ENCODE peak calls at places on chromosomes 4 and X, in five cellular contexts. One of them, this sample, is unnamed.

GRCh38 chrX:20594985-20595384 is 328.3 kb upstream of the RPS6KA3 start:
- DNase-seq in neural progenitor cell: peak; percentile 38
- DNase-seq in K562: no peak
- DNase-seq in GM23338: peak; percentile 59
- DNase-seq in SK-N-SH: no peak
- DNase-seq in this sample: peak; percentile 35

GRCh38 chr4:85747871-85748491 is 273.0 kb downstream of the ARHGAP24 start:
- DNase-seq in neural progenitor cell: peak; percentile 81
- DNase-seq in K562: peak; percentile 40
- DNase-seq in GM23338: peak; percentile 87
- DNase-seq in SK-N-SH: peak; percentile 44
- DNase-seq in this sample: peak; percentile 80

GRCh38 chr4:112759313-112759712 is 122.4 kb downstream of the LARP7 start:
- DNase-seq in neural progenitor cell: peak; percentile 72
- DNase-seq in K562: no peak
- DNase-seq in GM23338: peak; percentile 90
- DNase-seq in SK-N-SH: no peak
- DNase-seq in this sample: no peak

GRCh38 chr4:2252530-2252924 is 9.4 kb downstream of the MXD4 start:
- DNase-seq in neural progenitor cell: no peak
- DNase-seq in K562: no peak
- DNase-seq in GM23338: no peak
- DNase-seq in SK-N-SH: peak; percentile 41
- DNase-seq in this sample: no peak

GRCh38 chrX:79082886-79083285 is 61.6 kb upstream of the GPR174 start:
- DNase-seq in neural progenitor cell: no peak
- DNase-seq in K562: no peak
- DNase-seq in GM23338: no peak
- DNase-seq in SK-N-SH: no peak
- DNase-seq in this sample: no peak

GRCh38 chrX:17669891-17670290 is 67.4 kb upstream of the SCML1 start:
- DNase-seq in neural progenitor cell: peak; percentile 24
- DNase-seq in K562: no peak
- DNase-seq in GM23338: no peak
- DNase-seq in SK-N-SH: no peak
- DNase-seq in this sample: no peak

GRCh38 chrX:101191217-101191750 is 28.3 kb upstream of the DRP2 start:
- DNase-seq in neural progenitor cell: peak; percentile 77
- DNase-seq in K562: peak; percentile 72
- DNase-seq in GM23338: peak; percentile 64
- DNase-seq in SK-N-SH: peak; percentile 14
- DNase-seq in this sample: peak; percentile 36

GRCh38 chr4:74117024-74117534 is 18.1 kb upstream of the CXCL2 start:
- DNase-seq in neural progenitor cell: no peak
- DNase-seq in K562: no peak
- DNase-seq in GM23338: no peak
- DNase-seq in SK-N-SH: no peak
- DNase-seq in this sample: peak; percentile 98

GRCh38 chr4:74156521-74156920 is 1.4 kb upstream of the MTHFD2L start:
- DNase-seq in neural progenitor cell: no peak
- DNase-seq in K562: no peak
- DNase-seq in GM23338: no peak
- DNase-seq in SK-N-SH: no peak
- DNase-seq in this sample: peak; percentile 12

GRCh38 chrX:105837227-105837626 is 14.9 kb downstream of the NRK start:
- DNase-seq in neural progenitor cell: peak; percentile 2
- DNase-seq in K562: no peak
- DNase-seq in GM23338: no peak
- DNase-seq in SK-N-SH: no peak
- DNase-seq in this sample: no peak

GRCh38 chr4:158783775-158784174 is 14.9 kb downstream of the FNIP2 start:
- DNase-seq in neural progenitor cell: no peak
- DNase-seq in K562: no peak
- DNase-seq in GM23338: no peak
- DNase-seq in SK-N-SH: no peak
- DNase-seq in this sample: peak; percentile 68

GRCh38 chrX:111041018-111041462 is 55.0 kb upstream of the PAK3 start:
- DNase-seq in neural progenitor cell: peak; percentile 9
- DNase-seq in K562: no peak
- DNase-seq in GM23338: peak; percentile 5
- DNase-seq in SK-N-SH: no peak
- DNase-seq in this sample: peak; percentile 43

GRCh38 chr4:82611982-82612381 is 50.2 kb upstream of the TMEM150C start:
- DNase-seq in neural progenitor cell: no peak
- DNase-seq in K562: no peak
- DNase-seq in GM23338: no peak
- DNase-seq in SK-N-SH: no peak
- DNase-seq in this sample: no peak

GRCh38 chr4:1538096-1538410 is 131.8 kb upstream of the NKX1-1 start:
- DNase-seq in neural progenitor cell: no peak
- DNase-seq in K562: no peak
- DNase-seq in GM23338: no peak
- DNase-seq in SK-N-SH: no peak
- DNase-seq in this sample: no peak

GRCh38 chrX:44975666-44976263 is 102.8 kb downstream of the KDM6A start:
- DNase-seq in neural progenitor cell: no peak
- DNase-seq in K562: peak; percentile 35
- DNase-seq in GM23338: no peak
- DNase-seq in SK-N-SH: no peak
- DNase-seq in this sample: peak; percentile 19

GRCh38 chr4:77582716-77583115 is 22.9 kb upstream of the CXCL13 start:
- DNase-seq in neural progenitor cell: no peak
- DNase-seq in K562: no peak
- DNase-seq in GM23338: no peak
- DNase-seq in SK-N-SH: no peak
- DNase-seq in this sample: peak; percentile 21

DNA sequence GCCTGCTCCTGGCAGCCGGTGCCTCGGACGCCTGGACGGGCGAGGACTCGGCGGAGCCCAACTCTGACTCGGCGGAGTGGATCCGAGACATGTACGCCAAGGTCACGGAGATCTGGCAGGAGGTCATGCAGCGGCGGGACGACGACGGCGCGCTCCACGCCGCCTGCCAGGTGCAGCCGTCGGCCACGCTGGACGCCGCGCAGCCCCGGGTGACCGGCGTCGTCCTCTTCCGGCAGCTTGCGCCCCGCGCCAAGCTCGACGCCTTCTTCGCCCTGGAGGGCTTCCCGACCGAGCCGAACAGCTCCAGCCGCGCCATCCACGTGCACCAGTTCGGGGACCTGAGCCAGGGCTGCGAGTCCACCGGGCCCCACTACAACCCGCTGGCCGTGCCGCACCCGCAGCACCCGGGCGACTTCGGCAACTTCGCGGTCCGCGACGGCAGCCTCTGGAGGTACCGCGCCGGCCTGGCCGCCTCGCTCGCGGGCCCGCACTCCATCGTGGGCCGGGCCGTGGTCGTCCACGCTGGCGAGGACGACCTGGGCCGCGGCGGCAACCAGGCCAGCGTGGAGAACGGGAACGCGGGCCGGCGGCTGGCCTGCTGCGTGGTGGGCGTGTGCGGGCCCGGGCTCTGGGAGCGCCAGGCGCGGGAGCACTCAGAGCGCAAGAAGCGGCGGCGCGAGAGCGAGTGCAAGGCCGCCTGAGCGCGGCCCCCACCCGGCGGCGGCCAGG is 4.3 kb downstream of the SOD3 start:
- DNase-seq in neural progenitor cell: peak; percentile 47
- DNase-seq in K562: no peak
- DNase-seq in GM23338: peak; percentile 65
- DNase-seq in SK-N-SH: peak; percentile 27
- DNase-seq in this sample: peak; percentile 56
- H3K4me3 ChIP-seq in neural progenitor cell: peak overlapping the region; percentile 50
- H3K4me3 ChIP-seq in K562: no peak overlapping the region
- H3K4me3 ChIP-seq in GM23338: peak overlapping the region; percentile 63
- H3K4me3 ChIP-seq in SK-N-SH: no peak overlapping the region
- H3K4me3 ChIP-seq in this sample: peak overlapping the region; percentile 54

GRCh38 chr4:26307027-26307426 is 13.8 kb upstream of the RBPJ start:
- DNase-seq in neural progenitor cell: no peak
- DNase-seq in K562: no peak
- DNase-seq in GM23338: no peak
- DNase-seq in SK-N-SH: peak; percentile 19
- DNase-seq in this sample: peak; percentile 18
- H2AFZ ChIP-seq in neural progenitor cell: no peak overlapping the region
- H2AFZ ChIP-seq in K562: no peak overlapping the region
- H2AFZ ChIP-seq in GM23338: no peak overlapping the region
- H2AFZ ChIP-seq in SK-N-SH: no peak overlapping the region
- H2AFZ ChIP-seq in this sample: no peak overlapping the region

GRCh38 chr4:75843596-75843995 is 58.7 kb downstream of the PPEF2 start:
- DNase-seq in neural progenitor cell: no peak
- DNase-seq in K562: no peak
- DNase-seq in GM23338: no peak
- DNase-seq in SK-N-SH: no peak
- DNase-seq in this sample: no peak

GRCh38 chr4:75841641-75842520 is 60.4 kb downstream of the PPEF2 start:
- DNase-seq in neural progenitor cell: peak; percentile 28
- DNase-seq in K562: no peak
- DNase-seq in GM23338: peak; percentile 46
- DNase-seq in SK-N-SH: no peak
- DNase-seq in this sample: no peak

GRCh38 chr4:75848891-75849290 is 53.4 kb downstream of the PPEF2 start:
- DNase-seq in neural progenitor cell: no peak
- DNase-seq in K562: no peak
- DNase-seq in GM23338: no peak
- DNase-seq in SK-N-SH: no peak
- DNase-seq in this sample: peak; percentile 69

GRCh38 chr4:75845992-75846391 is 56.3 kb downstream of the PPEF2 start:
- DNase-seq in neural progenitor cell: no peak
- DNase-seq in K562: no peak
- DNase-seq in GM23338: no peak
- DNase-seq in SK-N-SH: no peak
- DNase-seq in this sample: no peak

GRCh38 chr4:75844151-75844662 is 58.0 kb downstream of the PPEF2 start:
- DNase-seq in neural progenitor cell: no peak
- DNase-seq in K562: no peak
- DNase-seq in GM23338: no peak
- DNase-seq in SK-N-SH: no peak
- DNase-seq in this sample: peak; percentile 80
- H3K27ac ChIP-seq in neural progenitor cell: no peak overlapping the region
- H3K27ac ChIP-seq in K562: no peak overlapping the region
- H3K27ac ChIP-seq in GM23338: no peak overlapping the region
- H3K27ac ChIP-seq in SK-N-SH: no peak overlapping the region
- H3K27ac ChIP-seq in this sample: peak overlapping the region; percentile 66

GRCh38 chrX:136909119-136909705 is 28.7 kb upstream of the RBMX start:
- DNase-seq in neural progenitor cell: peak; percentile 86
- DNase-seq in K562: peak; percentile 93
- DNase-seq in GM23338: peak; percentile 67
- DNase-seq in SK-N-SH: peak; percentile 93
- DNase-seq in this sample: peak; percentile 85

GRCh38 chrX:136906921-136907510 is 26.5 kb upstream of the RBMX start:
- DNase-seq in neural progenitor cell: no peak
- DNase-seq in K562: no peak
- DNase-seq in GM23338: no peak
- DNase-seq in SK-N-SH: no peak
- DNase-seq in this sample: no peak

GRCh38 chrX:136909706-136910564 is 29.4 kb upstream of the RBMX start:
- DNase-seq in neural progenitor cell: peak; percentile 93
- DNase-seq in K562: peak; percentile 86
- DNase-seq in GM23338: peak; percentile 92
- DNase-seq in SK-N-SH: peak; percentile 76
- DNase-seq in this sample: peak; percentile 87

GRCh38 chrX:136907626-136908025 is 27.1 kb upstream of the RBMX start:
- DNase-seq in neural progenitor cell: no peak
- DNase-seq in K562: no peak
- DNase-seq in GM23338: no peak
- DNase-seq in SK-N-SH: no peak
- DNase-seq in this sample: no peak

DNA sequence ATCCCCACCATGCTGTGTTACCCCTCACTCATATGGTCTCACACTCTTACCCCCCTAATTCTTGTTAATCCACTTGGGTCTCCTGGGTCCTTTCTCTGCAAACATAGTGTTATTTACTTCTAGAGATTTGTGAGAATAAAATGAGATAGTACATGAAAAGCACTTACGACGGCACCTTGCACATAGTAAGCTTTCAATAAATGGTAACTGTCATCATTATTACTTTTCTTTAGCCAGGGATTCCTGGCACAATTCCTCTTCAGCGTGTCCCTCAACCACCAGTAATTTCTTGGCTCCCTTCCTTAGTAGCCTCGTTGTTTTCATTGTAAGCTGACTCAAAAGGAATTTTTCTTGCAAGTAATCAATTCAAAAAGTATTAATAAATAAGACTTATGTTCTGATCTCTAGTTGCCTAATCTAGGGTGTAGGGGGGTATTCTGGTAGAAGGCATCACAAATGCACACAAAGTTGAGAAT is 30.1 kb upstream of the RBMX start:
- DNase-seq in neural progenitor cell: no peak
- DNase-seq in K562: no peak
- DNase-seq in GM23338: no peak
- DNase-seq in SK-N-SH: no peak
- DNase-seq in this sample: peak; percentile 48
- H3K4me3 ChIP-seq in neural progenitor cell: peak overlapping the region; percentile 60
- H3K4me3 ChIP-seq in K562: peak overlapping the region; percentile 58
- H3K4me3 ChIP-seq in GM23338: peak overlapping the region; percentile 86
- H3K4me3 ChIP-seq in SK-N-SH: peak overlapping the region; percentile 56
- H3K4me3 ChIP-seq in this sample: peak overlapping the region; percentile 85

This sample was measured in GM23248.